ENCODE peak calls at places on chromosomes 13 and 19, in seven cellular contexts. N is neuronal stem cell, W is H9, Q is H1, F is IMR-90, Y is mesendoderm, X is trophoblast cell. L is an unnamed sample.

GRCh38 chr19:16327911-16328823 is 3.5 kb downstream of the KLF2 start:
- DNase-seq in N (no peak), W (no peak), Q (no peak), F (peak; percentile 86), Y (no peak), X (peak; percentile 49), L (peak; percentile 92)

GRCh38 chr19:49857834-49858590 is 7.1 kb downstream of the PTOV1 start:
- DNase-seq in N (no peak), W (no peak), Q (no peak), F (no peak), Y (no peak), X (no peak), L (no peak)

GRCh38 chr19:5706876-5707573 is 12.9 kb downstream of the LONP1 start:
- DNase-seq in N (no peak), W (no peak), Q (no peak), F (no peak), Y (no peak), X (no peak), L (no peak)

GRCh38 chr13:73107970-73108369 is 49.2 kb downstream of the KLF5 start:
- DNase-seq in N (no peak), W (no peak), Q (no peak), F (no peak), Y (no peak), X (no peak), L (no peak)

GRCh38 chr13:113820813-113821651 is 42.8 kb downstream of the GAS6 start:
- DNase-seq in N (no peak), W (no peak), Q (no peak), F (peak; percentile 99), Y (no peak), X (peak; percentile 18), L (peak; percentile 99)

GRCh38 chr13:110944121-110944967 is 29.5 kb upstream of the ANKRD10 start:
- DNase-seq in N (no peak), W (peak; percentile 57), Q (no peak), F (peak; percentile 69), Y (peak; percentile 65), X (peak; percentile 74), L (peak; percentile 75)

GRCh38 chr19:46536391-46536790 is 40.7 kb upstream of the PNMA8B start:
- DNase-seq in N (no peak), W (no peak), Q (no peak), F (no peak), Y (no peak), X (no peak), L (no peak)

GRCh38 chr19:21835429-21835809 is 563 bp downstream of the ZNF43 start:
- DNase-seq in N (no peak), W (no peak), Q (no peak), F (no peak), Y (no peak), X (no peak), L (no peak)

GRCh38 chr13:74243637-74244526 is 109.7 kb upstream of the KLF12 start:
- DNase-seq in N (no peak), W (no peak), Q (no peak), F (peak; percentile 76), Y (no peak), X (no peak), L (peak; percentile 15)

GRCh38 chr13:86355301-86355700 is 556.1 kb upstream of the SLITRK6 start:
- DNase-seq in N (no peak), W (no peak), Q (no peak), F (no peak), Y (no peak), X (no peak), L (no peak)

GRCh38 chr19:21912654-21913053 is 76.7 kb upstream of the ZNF43 start:
- DNase-seq in N (no peak), W (no peak), Q (no peak), F (no peak), Y (no peak), X (no peak), L (no peak)

GRCh38 chr19:18718015-18718526 is 34.6 kb downstream of the CRTC1 start:
- DNase-seq in N (no peak), W (no peak), Q (no peak), F (no peak), Y (peak; percentile 84), X (no peak), L (no peak)
- H3K79me1 ChIP-seq in N (peaks cover 24% of the 10 kb centered on the region), W (no peaks in the 10 kb centered on the region), Q (peaks cover 1% of the 10 kb centered on the region), F (peaks cover 11% of the 10 kb centered on the region), Y (peaks cover 2% of the 10 kb centered on the region), X (no peaks in the 10 kb centered on the region), L (peaks cover 34% of the 10 kb centered on the region)

GRCh38 chr13:99299545-99300341 is 7.5 kb downstream of the GPR183 start:
- DNase-seq in N (no peak), W (no peak), Q (no peak), F (no peak), Y (peak; percentile 78), X (peak; percentile 12), L (no peak)
- H3K79me1 ChIP-seq in N (no peaks in the 10 kb centered on the region), W (no peaks in the 10 kb centered on the region), Q (peaks cover 2% of the 10 kb centered on the region), F (peaks cover 3% of the 10 kb centered on the region), Y (peaks cover 5% of the 10 kb centered on the region), X (no peaks in the 10 kb centered on the region), L (peaks cover 24% of the 10 kb centered on the region)

GRCh38 chr13:79562557-79562956 is 81.6 kb downstream of the NDFIP2 start:
- DNase-seq in N (no peak), W (no peak), Q (no peak), F (no peak), Y (no peak), X (no peak), L (no peak)
- H3K79me1 ChIP-seq in N (no peaks in the 10 kb centered on the region), W (no peaks in the 10 kb centered on the region), Q (no peaks in the 10 kb centered on the region), F (no peaks in the 10 kb centered on the region), Y (no peaks in the 10 kb centered on the region), X (no peaks in the 10 kb centered on the region), L (no peaks in the 10 kb centered on the region)

GRCh38 chr19:2574971-2575630 is 99.2 kb downstream of the GADD45B start:
- DNase-seq in N (no peak), W (no peak), Q (no peak), F (no peak), Y (no peak), X (no peak), L (no peak)

GRCh38 chr19:2575734-2576481 is 100.0 kb downstream of the GADD45B start:
- DNase-seq in N (no peak), W (no peak), Q (no peak), F (peak; percentile 69), Y (no peak), X (peak; percentile 77), L (peak; percentile 85)

GRCh38 chr19:2577722-2578335 is 101.9 kb downstream of the GADD45B start:
- DNase-seq in N (no peak), W (no peak), Q (no peak), F (no peak), Y (no peak), X (no peak), L (no peak)

GRCh38 chr19:2573916-2574315 is 98.0 kb downstream of the GADD45B start:
- DNase-seq in N (no peak), W (no peak), Q (no peak), F (no peak), Y (no peak), X (no peak), L (no peak)

GRCh38 chr19:2574478-2574931 is 98.6 kb downstream of the GADD45B start:
- DNase-seq in N (no peak), W (no peak), Q (no peak), F (no peak), Y (no peak), X (no peak), L (no peak)
- H3K79me1 ChIP-seq in N (no peaks in the 10 kb centered on the region), W (no peaks in the 10 kb centered on the region), Q (no peaks in the 10 kb centered on the region), F (peaks cover 14% of the 10 kb centered on the region), Y (no peaks in the 10 kb centered on the region), X (peaks cover 45% of the 10 kb centered on the region), L (no peaks in the 10 kb centered on the region)

GRCh38 chr19:56927791-56928207 is 87.3 kb upstream of the PEG3 start:
- DNase-seq in N (no peak), W (no peak), Q (no peak), F (no peak), Y (no peak), X (peak; percentile 93), L (no peak)

GRCh38 chr19:56933014-56933705 is 92.6 kb upstream of the PEG3 start:
- DNase-seq in N (no peak), W (no peak), Q (no peak), F (no peak), Y (peak; percentile 6), X (no peak), L (no peak)

GRCh38 chr19:56930647-56931592 is 90.4 kb upstream of the PEG3 start:
- DNase-seq in N (no peak), W (no peak), Q (no peak), F (no peak), Y (no peak), X (no peak), L (no peak)

DNA sequence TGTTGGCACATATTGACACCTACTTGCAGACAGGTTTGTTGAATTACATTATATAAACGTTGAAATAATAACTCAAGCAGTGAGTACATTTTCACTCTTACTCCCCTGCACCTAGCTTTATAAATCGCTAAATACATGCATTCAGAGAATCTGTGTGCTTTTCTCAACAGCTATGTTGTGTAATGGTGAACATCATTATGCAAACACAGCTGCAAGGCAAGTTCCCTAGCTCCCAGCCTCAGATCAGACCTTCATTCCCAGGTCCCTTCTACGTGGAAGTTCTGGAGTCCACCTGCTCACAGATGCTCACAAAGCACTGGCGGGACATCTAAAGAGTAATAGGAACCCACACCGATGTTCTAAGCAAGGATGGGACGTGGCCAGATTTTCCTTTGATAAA is 86.8 kb upstream of the PEG3 start:
- DNase-seq in N (no peak), W (no peak), Q (no peak), F (no peak), Y (no peak), X (peak; percentile 41), L (no peak)
- H3K79me1 ChIP-seq in N (no peaks in the 10 kb centered on the region), W (no peaks in the 10 kb centered on the region), Q (no peaks in the 10 kb centered on the region), F (no peaks in the 10 kb centered on the region), Y (no peaks in the 10 kb centered on the region), X (no peaks in the 10 kb centered on the region), L (no peaks in the 10 kb centered on the region)

DNA sequence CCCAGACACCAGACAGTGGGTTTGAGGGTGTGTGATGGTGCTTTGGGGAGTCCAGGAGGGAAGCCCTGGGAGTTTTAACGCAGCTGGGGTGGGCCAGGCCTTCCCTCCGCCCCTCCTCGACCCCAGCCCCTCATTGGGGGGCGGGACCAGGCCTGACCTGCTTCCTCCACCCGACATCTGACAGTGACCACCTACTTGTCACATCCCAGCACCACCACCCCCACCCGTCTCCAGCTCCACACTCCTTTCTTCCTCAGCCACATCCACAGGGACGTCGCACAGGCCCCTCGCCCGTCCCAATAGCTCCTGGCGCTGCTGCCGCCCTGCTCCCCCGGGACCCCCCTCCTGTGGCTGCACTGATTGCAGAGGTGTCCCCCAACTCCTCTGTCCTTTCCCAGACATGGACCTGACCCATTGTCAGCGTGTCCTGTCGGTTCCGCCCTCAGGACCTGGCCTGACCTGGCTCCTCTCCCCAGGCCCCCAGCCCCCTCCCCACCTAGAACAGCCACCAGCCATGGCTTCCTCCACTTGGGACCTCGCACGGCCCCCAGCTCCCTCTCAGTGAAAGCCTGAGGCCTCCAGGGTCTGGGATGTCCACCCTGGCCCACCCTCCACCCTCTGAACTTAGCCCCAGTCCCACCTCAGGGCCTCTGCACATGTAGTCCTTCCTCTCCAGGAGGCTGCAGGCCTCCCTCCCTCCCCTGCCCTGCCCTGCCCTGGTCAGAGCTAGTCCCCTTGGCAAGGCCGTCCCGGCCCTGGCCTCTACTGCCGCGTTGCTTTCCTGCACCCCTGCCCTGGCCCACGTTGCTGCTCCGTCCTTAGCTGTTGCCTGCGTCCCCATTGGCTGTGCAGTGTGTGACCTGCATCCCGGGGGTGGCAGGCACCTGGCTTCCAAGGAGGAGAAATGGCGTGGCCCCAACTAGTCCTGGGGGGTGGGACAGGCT is 30.4 kb downstream of the COMP start:
- DNase-seq in N (no peak), W (no peak), Q (no peak), F (no peak), Y (no peak), X (no peak), L (no peak)
- H3K79me1 ChIP-seq in N (peaks cover 3% of the 10 kb centered on the region), W (no peaks in the 10 kb centered on the region), Q (no peaks in the 10 kb centered on the region), F (no peaks in the 10 kb centered on the region), Y (no peaks in the 10 kb centered on the region), X (peaks cover 4% of the 10 kb centered on the region), L (no peaks in the 10 kb centered on the region)

L was measured in mesenchymal stem cell.